ENCODE peak calls at places on chromosome 17, in five cellular contexts. One of them, this sample, is unnamed.

GRCh38 chr17:1146551-1147265 is 33.1 kb downstream of the ABR start:
- DNase-seq in hypothalamus: no peak
- DNase-seq in EH: no peak
- DNase-seq in MM.1S: no peak
- DNase-seq in MV-4-11: no peak
- DNase-seq in this sample: no peak

GRCh38 chr17:81703747-81704654 is 834 bp downstream of the MRPL12 start:
- DNase-seq in hypothalamus: no peak
- DNase-seq in EH: peak; percentile 8
- DNase-seq in MM.1S: no peak
- DNase-seq in MV-4-11: no peak
- DNase-seq in this sample: no peak

GRCh38 chr17:50564916-50565315 is 4.4 kb downstream of the CACNA1G start:
- DNase-seq in hypothalamus: peak; percentile 55
- DNase-seq in EH: peak; percentile 71
- DNase-seq in MM.1S: no peak
- DNase-seq in MV-4-11: peak; percentile 42
- DNase-seq in this sample: no peak

GRCh38 chr17:50238594-50239287 is 35.5 kb upstream of the TMEM92 start:
- DNase-seq in hypothalamus: no peak
- DNase-seq in EH: no peak
- DNase-seq in MM.1S: no peak
- DNase-seq in MV-4-11: peak; percentile 15
- DNase-seq in this sample: peak; percentile 13

GRCh38 chr17:43966276-43966675 is 12.5 kb upstream of the PYY start:
- DNase-seq in hypothalamus: no peak
- DNase-seq in EH: peak; percentile 44
- DNase-seq in MM.1S: no peak
- DNase-seq in MV-4-11: no peak
- DNase-seq in this sample: peak; percentile 77

GRCh38 chr17:39753514-39754160 is 15.9 kb downstream of the GRB7 start:
- DNase-seq in hypothalamus: peak; percentile 43
- DNase-seq in EH: peak; percentile 34
- DNase-seq in MM.1S: peak; percentile 60
- DNase-seq in MV-4-11: peak; percentile 57
- DNase-seq in this sample: no peak

GRCh38 chr17:1347681-1348318 is 52.2 kb downstream of the YWHAE start:
- DNase-seq in hypothalamus: no peak
- DNase-seq in EH: no peak
- DNase-seq in MM.1S: no peak
- DNase-seq in MV-4-11: no peak
- DNase-seq in this sample: peak; percentile 44

GRCh38 chr17:32192379-32192778 is 50.1 kb downstream of the RHOT1 start:
- DNase-seq in hypothalamus: no peak
- DNase-seq in EH: peak; percentile 70
- DNase-seq in MM.1S: no peak
- DNase-seq in MV-4-11: no peak
- DNase-seq in this sample: no peak

GRCh38 chr17:20966869-20967268 is 75.9 kb downstream of the USP22 start:
- DNase-seq in hypothalamus: no peak
- DNase-seq in EH: no peak
- DNase-seq in MM.1S: peak; percentile 69
- DNase-seq in MV-4-11: no peak
- DNase-seq in this sample: no peak

GRCh38 chr17:72425133-72425795 is 304.4 kb downstream of the SOX9 start:
- DNase-seq in hypothalamus: no peak
- DNase-seq in EH: no peak
- DNase-seq in MM.1S: no peak
- DNase-seq in MV-4-11: no peak
- DNase-seq in this sample: no peak

GRCh38 chr17:17568772-17569195 is 22.7 kb downstream of the PEMT start:
- DNase-seq in hypothalamus: peak; percentile 13
- DNase-seq in EH: peak; percentile 56
- DNase-seq in MM.1S: peak; percentile 27
- DNase-seq in MV-4-11: peak; percentile 26
- DNase-seq in this sample: no peak

GRCh38 chr17:50064253-50064991 is 8.5 kb downstream of the ITGA3 start:
- DNase-seq in hypothalamus: no peak
- DNase-seq in EH: peak; percentile 99
- DNase-seq in MM.1S: no peak
- DNase-seq in MV-4-11: peak; percentile 34
- DNase-seq in this sample: peak; percentile 95

GRCh38 chr17:14737984-14738651 is 437.2 kb downstream of the HS3ST3B1 start:
- DNase-seq in hypothalamus: no peak
- DNase-seq in EH: peak; percentile 100
- DNase-seq in MM.1S: no peak
- DNase-seq in MV-4-11: peak; percentile 99
- DNase-seq in this sample: peak; percentile 6

GRCh38 chr17:32491371-32492280 is 4.8 kb downstream of the CDK5R1 start:
- DNase-seq in hypothalamus: no peak
- DNase-seq in EH: no peak
- DNase-seq in MM.1S: no peak
- DNase-seq in MV-4-11: no peak
- DNase-seq in this sample: no peak

GRCh38 chr17:73228748-73229236 is 32.9 kb downstream of the CPSF4L start:
- DNase-seq in hypothalamus: no peak
- DNase-seq in EH: peak; percentile 87
- DNase-seq in MM.1S: peak; percentile 25
- DNase-seq in MV-4-11: peak; percentile 71
- DNase-seq in this sample: peak; percentile 66

GRCh38 chr17:50423553-50424159 is 2.4 kb upstream of the ACSF2 start:
- DNase-seq in hypothalamus: no peak
- DNase-seq in EH: peak; percentile 99
- DNase-seq in MM.1S: no peak
- DNase-seq in MV-4-11: peak; percentile 88
- DNase-seq in this sample: peak; percentile 72

GRCh38 chr17:19397556-19398041 is 10.6 kb upstream of the MFAP4 start:
- DNase-seq in hypothalamus: no peak
- DNase-seq in EH: peak; percentile 6
- DNase-seq in MM.1S: peak; percentile 51
- DNase-seq in MV-4-11: no peak
- DNase-seq in this sample: no peak

GRCh38 chr17:31388351-31388750 is 3.1 kb upstream of the RAB11FIP4 start:
- DNase-seq in hypothalamus: no peak
- DNase-seq in EH: no peak
- DNase-seq in MM.1S: no peak
- DNase-seq in MV-4-11: no peak
- DNase-seq in this sample: no peak

GRCh38 chr17:47288531-47289116 is 35.0 kb downstream of the ITGB3 start:
- DNase-seq in hypothalamus: no peak
- DNase-seq in EH: peak; percentile 43
- DNase-seq in MM.1S: no peak
- DNase-seq in MV-4-11: no peak
- DNase-seq in this sample: no peak

GRCh38 chr17:34487616-34488015 is 91.8 kb upstream of the TMEM132E start:
- DNase-seq in hypothalamus: no peak
- DNase-seq in EH: no peak
- DNase-seq in MM.1S: no peak
- DNase-seq in MV-4-11: no peak
- DNase-seq in this sample: no peak

GRCh38 chr17:80103686-80104085 is 2.3 kb downstream of the GAA start:
- DNase-seq in hypothalamus: no peak
- DNase-seq in EH: no peak
- DNase-seq in MM.1S: no peak
- DNase-seq in MV-4-11: no peak
- DNase-seq in this sample: no peak

GRCh38 chr17:32852811-32853210 is 24.1 kb downstream of the MYO1D start:
- DNase-seq in hypothalamus: no peak
- DNase-seq in EH: no peak
- DNase-seq in MM.1S: no peak
- DNase-seq in MV-4-11: no peak
- DNase-seq in this sample: no peak

GRCh38 chr17:79922798-79923197 is 83.6 kb upstream of the CBX4 start:
- DNase-seq in hypothalamus: no peak
- DNase-seq in EH: no peak
- DNase-seq in MM.1S: no peak
- DNase-seq in MV-4-11: no peak
- DNase-seq in this sample: no peak

GRCh38 chr17:40922239-40922638 is 15.2 kb downstream of the KRT23 start:
- DNase-seq in hypothalamus: peak; percentile 50
- DNase-seq in EH: peak; percentile 90
- DNase-seq in MM.1S: no peak
- DNase-seq in MV-4-11: peak; percentile 80
- DNase-seq in this sample: peak; percentile 88

GRCh38 chr17:62674363-62674739 is 46.9 kb downstream of the MRC2 start:
- DNase-seq in hypothalamus: no peak
- DNase-seq in EH: no peak
- DNase-seq in MM.1S: no peak
- DNase-seq in MV-4-11: no peak
- DNase-seq in this sample: no peak

GRCh38 chr17:41813039-41813680 is 356 bp downstream of the FKBP10 start:
- DNase-seq in hypothalamus: no peak
- DNase-seq in EH: peak; percentile 9
- DNase-seq in MM.1S: no peak
- DNase-seq in MV-4-11: no peak
- DNase-seq in this sample: no peak

This sample was measured in renal cortical epithelial cell.